ENCODE peak calls at places on chromosomes 13 and 19, in six cellular contexts. G is thyroid gland, C is A549, O is testis, I is Peyer's patch, R is body of pancreas. N is an unnamed sample.

GRCh38 chr13:90402102-90402501 is 945.4 kb upstream of the MIR17HG start:
- DNase-seq in G (no peak), C (no peak), O (no peak), I (no peak), R (no peak), N (no peak)

GRCh38 chr19:36169084-36169760 is 17.0 kb upstream of the COX7A1 start:
- DNase-seq in G (peak; percentile 34), C (no peak), O (no peak), I (no peak), R (peak; percentile 25), N (no peak)

GRCh38 chr13:71285700-71286099 is 581.3 kb downstream of the DACH1 start:
- DNase-seq in G (no peak), C (no peak), O (no peak), I (no peak), R (no peak), N (no peak)

GRCh38 chr19:12766051-12766521 is 9.3 kb downstream of the HOOK2 start:
- DNase-seq in G (peak; percentile 62), C (peak; percentile 82), O (peak; percentile 84), I (peak; percentile 82), R (peak; percentile 83), N (peak; percentile 88)

GRCh38 chr19:41994521-41994971 is 516 bp upstream of the ATP1A3 start:
- DNase-seq in G (no peak), C (no peak), O (no peak), I (no peak), R (no peak), N (no peak)

GRCh38 chr13:63305641-63306133 is 1890.0 kb upstream of the PCDH20 start:
- DNase-seq in G (no peak), C (no peak), O (peak; percentile 23), I (no peak), R (no peak), N (no peak)

GRCh38 chr19:48842744-48843162 is 6.5 kb upstream of the HSD17B14 start:
- DNase-seq in G (peak; percentile 46), C (peak; percentile 48), O (peak; percentile 65), I (peak; percentile 41), R (peak; percentile 52), N (no peak)

GRCh38 chr19:18203408-18203862 is 407 bp downstream of the RAB3A start:
- DNase-seq in G (no peak), C (no peak), O (no peak), I (peak; percentile 55), R (peak; percentile 43), N (no peak)

GRCh38 chr19:44571830-44572661 is 41.3 kb upstream of the IGSF23 start:
- DNase-seq in G (no peak), C (no peak), O (no peak), I (no peak), R (no peak), N (no peak)

GRCh38 chr19:1118999-1119398 is 15.2 kb downstream of the GPX4 start:
- DNase-seq in G (no peak), C (no peak), O (no peak), I (no peak), R (no peak), N (no peak)

GRCh38 chr19:16496613-16496983 is 404 bp downstream of the C19orf44 start:
- DNase-seq in G (peak; percentile 19), C (no peak), O (peak; percentile 43), I (peak; percentile 23), R (no peak), N (peak; percentile 26)

DNA sequence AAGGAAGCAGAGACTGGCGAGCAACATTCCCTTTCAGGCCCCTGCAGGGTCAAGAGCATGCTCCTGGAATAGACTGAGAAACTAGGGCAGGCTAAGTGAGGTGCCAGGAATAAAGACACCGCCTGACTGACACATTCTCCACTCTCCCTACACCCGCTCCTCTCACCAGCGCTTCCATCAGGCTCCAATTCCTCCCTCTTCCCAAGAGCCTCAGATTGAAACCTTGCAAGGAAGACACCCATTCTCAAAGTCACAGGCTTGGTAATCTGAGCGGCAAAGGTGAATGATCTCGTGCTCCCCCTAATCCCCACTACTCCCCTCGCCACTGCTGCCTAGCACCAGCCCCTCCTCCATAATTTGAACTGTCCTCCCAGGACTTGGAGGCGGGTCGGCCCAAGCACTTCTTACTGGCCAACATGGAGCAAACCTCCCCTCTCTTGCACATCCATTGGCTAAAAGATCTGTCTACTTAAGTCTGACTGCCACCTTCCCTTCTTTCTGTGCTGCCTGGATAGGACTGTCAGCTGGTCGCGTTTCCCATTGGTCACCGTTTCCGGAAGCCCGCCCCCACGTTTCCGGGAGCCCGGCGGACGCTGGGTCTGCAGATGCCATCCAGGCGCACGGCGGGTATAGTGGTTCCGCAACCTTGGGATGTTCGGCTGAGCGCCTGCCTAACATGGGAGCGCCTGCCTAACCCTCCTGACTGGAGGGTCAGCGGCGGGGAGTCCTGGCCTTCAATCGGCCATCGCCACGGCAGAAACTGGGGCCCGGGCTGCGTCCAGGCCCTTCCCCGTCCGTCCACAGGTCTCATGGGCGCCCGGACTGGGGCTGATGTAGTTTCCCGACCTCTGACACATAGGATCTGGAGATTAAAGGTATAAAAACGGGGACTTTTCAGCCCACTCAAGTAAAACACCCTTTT is 33.6 kb downstream of the ZNF383 start:
- DNase-seq in G (peak; percentile 95), C (no peak), O (peak; percentile 96), I (peak; percentile 50), R (peak; percentile 85), N (peak; percentile 90)
- TF ChIP-seq POLR2A in G (peak; percentile 56), C (no peak), O (no peak), I (no peak), R (peak; percentile 71), N (peak; percentile 28)

DNA sequence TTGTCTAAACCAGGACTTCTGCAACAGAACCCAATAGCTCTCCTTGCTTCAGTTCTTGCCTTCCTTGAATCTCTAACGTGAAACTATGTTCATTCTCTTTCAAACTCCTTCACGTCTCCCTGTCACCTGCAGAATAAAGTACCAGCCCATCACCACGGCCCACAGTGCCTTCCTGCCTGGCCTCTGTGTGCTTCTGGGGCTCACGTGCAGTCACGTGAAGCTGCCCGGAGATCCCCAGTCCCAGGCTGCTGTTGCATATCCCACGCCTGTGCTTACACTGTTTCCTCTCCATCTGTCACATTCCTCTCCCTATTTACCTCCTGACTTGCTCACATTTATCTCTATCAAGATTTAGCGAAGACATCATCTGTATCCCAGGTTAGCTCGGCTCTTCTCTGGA is 102.8 kb downstream of the STARD13 start:
- DNase-seq in G (no peak), C (no peak), O (no peak), I (no peak), R (peak; percentile 72), N (no peak)
- H3K4me1 ChIP-seq in G (peaks cover 33% of the 10 kb centered on the region), C (no peaks in the 10 kb centered on the region), O (peaks cover 12% of the 10 kb centered on the region), I (no peaks in the 10 kb centered on the region), R (peaks cover 68% of the 10 kb centered on the region), N (peaks cover 3% of the 10 kb centered on the region)

GRCh38 chr19:4108767-4109625 is 14.9 kb downstream of the MAP2K2 start:
- DNase-seq in G (peak; percentile 44), C (no peak), O (no peak), I (peak; percentile 88), R (peak; percentile 31), N (no peak)
- TF ChIP-seq POLR2A in G (no peak), C (no peak), O (no peak), I (no peak), R (no peak), N (no peak)

DNA sequence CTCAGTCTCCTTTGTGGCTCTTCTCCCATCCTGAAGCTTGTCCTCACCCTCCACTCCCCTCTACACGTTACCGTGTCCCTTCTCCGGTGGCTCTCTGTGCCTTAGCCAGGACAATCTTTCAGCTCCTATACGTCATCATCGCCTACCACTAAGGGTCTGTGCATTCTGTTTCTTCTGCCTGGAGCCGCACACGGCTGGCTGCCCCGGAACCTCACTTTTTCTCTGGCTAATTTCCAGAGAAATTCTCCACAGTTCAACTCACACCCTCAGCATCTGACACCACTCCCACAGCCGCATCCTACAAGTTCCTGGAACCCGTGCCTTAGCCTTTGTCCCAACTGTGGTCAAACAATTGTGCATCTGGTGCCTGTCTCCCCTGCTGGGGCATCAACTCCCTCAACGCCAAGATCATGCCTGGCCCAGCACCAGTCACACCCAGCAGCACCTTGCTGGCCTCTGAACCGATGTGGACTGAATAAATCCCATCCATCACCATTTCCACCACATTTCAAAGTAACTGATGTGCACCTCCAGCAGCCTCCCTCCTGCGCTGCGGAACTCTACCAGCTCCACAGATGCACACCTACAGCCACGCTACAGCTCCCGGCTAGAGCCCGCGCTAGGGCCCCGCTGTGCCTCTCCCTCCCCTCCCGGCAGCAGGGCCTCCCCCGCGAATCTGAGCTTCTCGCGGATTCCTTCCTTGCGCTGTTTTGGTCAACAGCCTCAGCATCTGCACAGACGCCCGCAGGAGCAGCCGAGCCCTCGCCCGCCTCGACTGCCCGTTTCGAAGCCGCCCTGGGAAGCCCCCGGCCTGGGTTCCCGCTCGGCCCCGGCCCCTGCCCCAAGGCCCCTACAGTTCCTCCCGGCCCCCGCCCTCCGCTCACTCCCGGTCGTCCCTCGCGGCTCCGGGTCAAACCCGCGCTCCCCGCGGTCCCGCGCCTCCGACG is 689 bp downstream of the DCUN1D2 start:
- DNase-seq in G (peak; percentile 27), C (peak; percentile 12), O (peak; percentile 50), I (peak; percentile 27), R (no peak), N (peak; percentile 74)
- H3K4me1 ChIP-seq in G (peaks cover 32% of the 10 kb centered on the region), C (peaks cover 36% of the 10 kb centered on the region), O (peaks cover 38% of the 10 kb centered on the region), I (no peaks in the 10 kb centered on the region), R (peaks cover 51% of the 10 kb centered on the region), N (peaks cover 65% of the 10 kb centered on the region)

DNA sequence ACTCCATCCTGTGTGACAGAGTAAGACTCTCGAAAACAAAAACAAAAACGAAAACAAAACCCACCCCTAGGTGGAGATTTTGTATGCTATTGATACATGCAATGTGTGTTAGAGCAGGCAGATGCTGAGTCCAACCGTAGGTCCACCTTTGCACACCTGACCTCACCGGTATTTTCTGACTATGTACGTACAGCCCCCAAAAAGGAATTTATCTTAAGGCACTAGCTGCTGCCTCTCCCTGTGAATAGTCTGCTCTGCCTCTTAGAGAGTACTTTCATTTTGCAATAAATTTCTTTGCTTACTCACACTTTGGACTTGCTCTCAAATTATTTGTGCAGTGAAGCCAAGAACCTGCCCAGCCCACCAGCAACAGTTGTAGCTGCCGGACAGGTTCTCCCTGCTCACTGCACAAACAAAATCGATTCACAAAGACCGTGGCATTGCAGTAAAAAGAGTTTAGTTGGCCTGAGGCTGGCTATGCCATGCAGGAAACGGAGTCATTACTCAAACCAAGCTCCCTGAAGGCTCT is 8.2 kb upstream of the ZNF77 start:
- DNase-seq in G (peak; percentile 91), C (no peak), O (no peak), I (no peak), R (peak; percentile 93), N (no peak)
- TF ChIP-seq POLR2A in G (no peak), C (no peak), O (no peak), I (no peak), R (peak; percentile 51), N (no peak)

GRCh38 chr19:14475251-14476073 is at the start of gene PTGER1:
- DNase-seq in G (no peak), C (no peak), O (no peak), I (no peak), R (no peak), N (no peak)
- H3K4me1 ChIP-seq in G (peaks cover 27% of the 10 kb centered on the region), C (peaks cover 35% of the 10 kb centered on the region), O (peaks cover 6% of the 10 kb centered on the region), I (no peaks in the 10 kb centered on the region), R (peaks cover 39% of the 10 kb centered on the region), N (peaks cover 32% of the 10 kb centered on the region)

GRCh38 chr13:73138276-73138950 is 79.6 kb downstream of the KLF5 start:
- DNase-seq in G (peak; percentile 31), C (peak; percentile 52), O (no peak), I (no peak), R (peak; percentile 22), N (no peak)

GRCh38 chr13:73140804-73141203 is 82.0 kb downstream of the KLF5 start:
- DNase-seq in G (peak; percentile 20), C (no peak), O (no peak), I (no peak), R (peak; percentile 11), N (no peak)

GRCh38 chr13:73133536-73133935 is 74.7 kb downstream of the KLF5 start:
- DNase-seq in G (no peak), C (peak; percentile 34), O (no peak), I (no peak), R (no peak), N (no peak)

GRCh38 chr13:73138967-73139491 is 80.2 kb downstream of the KLF5 start:
- DNase-seq in G (no peak), C (peak; percentile 6), O (no peak), I (no peak), R (peak; percentile 13), N (no peak)

GRCh38 chr13:73136776-73137175 is 78.0 kb downstream of the KLF5 start:
- DNase-seq in G (no peak), C (no peak), O (no peak), I (no peak), R (no peak), N (no peak)
- TF ChIP-seq POLR2A in G (no peak), C (no peak), O (no peak), I (no peak), R (no peak), N (no peak)

N was measured in heart left ventricle.